ENCODE peak calls at places on chromosomes 5 and 9, in six cellular contexts. D, S, J, O, Q and M are unnamed samples. For H3K4me1, the result is how much of the 10 kb centered on the place peaks cover.

GRCh38 chr5:67301285-67301904 is 104.8 kb upstream of the CD180 start:
- DNase-seq in S (no peak), J (no peak), D (peak), O (peak), Q (no peak), M (no peak)

GRCh38 chr5:141846031-141846430 is 32.2 kb downstream of the PCDH1 start:
- DNase-seq in O (no peak), S (peak), D (no peak), J (peak), Q (no peak), M (no peak)

GRCh38 chr5:168327019-168327421 is 35.6 kb downstream of the WWC1 start:
- DNase-seq in J (no peak), Q (no peak), D (no peak), S (no peak), O (no peak), M (no peak)

GRCh38 chr5:122099060-122099790 is 21.2 kb upstream of the LOX start:
- DNase-seq in S (no peak), O (no peak), J (peak), Q (no peak), D (peak), M (no peak)

GRCh38 chr5:88785396-88786216 is 97.4 kb downstream of the MEF2C start:
- DNase-seq in S (peak), D (peak), J (no peak), Q (no peak), O (peak), M (no peak)

GRCh38 chr5:123367739-123368138 is 55.5 kb downstream of the CEP120 start:
- DNase-seq in J (no peak), S (peak), O (no peak), Q (no peak), D (peak), M (peak)

GRCh38 chr9:4549751-4550295 is 59.6 kb downstream of the SLC1A1 start:
- DNase-seq in Q (no peak), D (no peak), O (no peak), J (no peak), S (no peak), M (no peak)

GRCh38 chr5:58259685-58260152 is 200.2 kb downstream of the PLK2 start:
- DNase-seq in O (no peak), J (peak), D (peak), S (no peak), Q (no peak), M (no peak)

GRCh38 chr5:92559743-92560142 is 1021.3 kb downstream of the NR2F1-AS1 start:
- DNase-seq in O (no peak), D (peak), S (no peak), Q (no peak), J (peak), M (no peak)

GRCh38 chr9:2016411-2017208 is 1.5 kb downstream of the SMARCA2 start:
- DNase-seq in D (peak), Q (peak), S (peak), J (peak), O (peak), M (peak)

GRCh38 chr9:112705773-112706427 is 12.0 kb downstream of the INIP start:
- DNase-seq in J (peak), D (no peak), Q (no peak), O (no peak), S (peak), M (no peak)

GRCh38 chr9:82903503-82903902 is 159.4 kb downstream of the RASEF start:
- DNase-seq in J (no peak), D (no peak), O (no peak), S (no peak), Q (no peak), M (no peak)

GRCh38 chr9:78234810-78235209 is 1.1 kb upstream of the CEP78 start:
- DNase-seq in D (peak), O (no peak), Q (no peak), S (peak), J (no peak), M (no peak)

GRCh38 chr5:154358410-154359221 is 87.2 kb upstream of the SAP30L start:
- DNase-seq in S (no peak), O (no peak), D (no peak), J (no peak), Q (no peak), M (no peak)

GRCh38 chr5:53984987-53985386 is 325.4 kb downstream of the ARL15 start:
- DNase-seq in J (no peak), D (no peak), S (no peak), O (no peak), Q (no peak), M (no peak)

GRCh38 chr5:76709762-76710161 is 6.2 kb upstream of the F2R start:
- DNase-seq in O (no peak), J (no peak), S (no peak), Q (no peak), D (peak), M (no peak)

GRCh38 chr9:116477584-116478141 is 209.4 kb upstream of the TRIM32 start:
- DNase-seq in O (no peak), Q (no peak), J (no peak), D (no peak), S (no peak), M (no peak)

DNA sequence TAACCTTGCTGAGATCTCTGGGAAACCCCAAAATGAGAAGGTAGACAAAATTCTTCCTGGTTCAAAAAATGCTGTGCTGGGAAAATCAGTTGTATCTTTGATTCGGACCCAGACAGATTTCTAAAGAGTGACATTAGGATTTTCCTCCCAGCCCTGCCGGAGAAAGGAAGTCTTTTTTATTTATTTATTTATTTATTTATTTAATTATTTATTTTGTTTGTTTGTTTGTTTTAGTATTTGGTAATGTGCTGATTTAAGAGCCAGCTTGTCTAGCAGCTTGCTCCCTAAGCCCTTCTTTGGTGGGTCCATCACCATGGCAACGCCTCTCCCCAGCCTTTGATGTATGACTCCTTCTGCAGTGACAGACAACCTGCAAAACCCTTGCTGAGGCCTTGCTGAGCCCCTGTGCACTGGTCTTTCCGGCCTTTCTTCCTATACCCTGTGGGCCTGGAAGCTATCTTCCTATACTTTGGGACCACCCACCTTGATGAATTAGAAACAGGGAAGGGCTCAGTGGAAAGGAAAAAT is 60.6 kb upstream of the AFAP1L1 start:
- DNase-seq in S (peak), O (no peak), D (peak), J (peak), Q (no peak), M (no peak)
- H3K4me1 ChIP-seq in S (under half), O (under half), D (half or more), J (under half), Q (under half), M (under half)

GRCh38 chr5:14261856-14262611 is 118.9 kb downstream of the TRIO start:
- DNase-seq in O (no peak), S (no peak), D (no peak), J (no peak), Q (no peak), M (no peak)

GRCh38 chr5:14264605-14265316 is 121.6 kb downstream of the TRIO start:
- DNase-seq in S (peak), D (peak), O (peak), J (peak), Q (peak), M (peak)

GRCh38 chr5:14261237-14261636 is 118.1 kb downstream of the TRIO start:
- DNase-seq in O (no peak), S (peak), D (no peak), Q (no peak), J (no peak), M (peak)

GRCh38 chr5:14265574-14265973 is 122.4 kb downstream of the TRIO start:
- DNase-seq in S (no peak), O (no peak), Q (no peak), J (no peak), D (peak), M (no peak)

DNA sequence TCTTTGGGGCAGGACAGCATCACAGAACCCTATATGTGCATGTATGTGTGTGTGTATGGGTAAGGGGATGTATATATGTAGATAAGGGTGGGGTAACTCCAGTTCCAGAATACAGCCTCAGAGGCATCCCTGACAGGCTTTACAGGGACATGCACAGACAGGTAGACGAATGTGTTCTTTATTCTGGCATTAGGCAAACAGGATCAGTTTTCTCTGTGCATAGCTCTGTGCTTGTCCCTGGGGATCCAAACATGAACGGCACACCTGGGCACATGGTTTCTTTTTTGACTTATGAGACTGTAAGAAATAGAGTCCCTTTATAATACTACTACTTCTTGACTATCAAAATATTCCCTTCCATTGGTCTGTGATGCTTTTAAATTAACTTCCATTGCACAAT is 120.6 kb downstream of the TRIO start:
- DNase-seq in S (no peak), Q (no peak), O (no peak), D (no peak), J (no peak), M (peak)
- H3K4me1 ChIP-seq in S (half or more), Q (under half), O (under half), D (half or more), J (under half), M (half or more)

GRCh38 chr5:134570886-134571285 is 45.4 kb downstream of the JADE2 start:
- DNase-seq in J (no peak), O (no peak), S (no peak), Q (no peak), D (no peak), M (no peak)

GRCh38 chr5:134569758-134570364 is 44.4 kb downstream of the JADE2 start:
- DNase-seq in O (no peak), S (no peak), Q (no peak), D (no peak), J (no peak), M (no peak)

GRCh38 chr5:134568761-134569725 is 43.6 kb downstream of the JADE2 start:
- DNase-seq in O (peak), S (peak), D (no peak), Q (no peak), J (no peak), M (no peak)

GRCh38 chr5:134571703-134572405 is 46.4 kb downstream of the JADE2 start:
- DNase-seq in S (no peak), O (no peak), J (no peak), Q (no peak), D (no peak), M (no peak)

DNA sequence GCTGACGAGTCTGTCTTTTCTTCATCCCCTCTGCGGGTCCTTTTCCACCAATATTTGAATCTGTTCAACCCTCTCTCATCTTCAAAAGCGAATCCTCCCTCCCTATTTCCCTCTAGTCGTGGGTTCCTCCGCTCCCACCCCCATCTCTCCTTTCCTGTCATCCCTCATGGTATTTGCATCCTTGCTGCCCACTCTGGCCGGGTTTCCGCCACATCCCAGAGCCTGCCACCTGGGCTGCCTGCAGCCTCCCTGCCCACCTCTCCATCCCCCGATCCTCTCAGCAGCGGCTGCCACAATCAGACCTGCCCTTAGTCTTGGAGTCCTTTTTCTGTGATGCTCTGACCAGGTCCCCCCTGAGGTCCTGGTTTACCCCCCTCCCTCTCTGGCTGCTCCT is 44.9 kb downstream of the JADE2 start:
- DNase-seq in O (no peak), Q (no peak), J (no peak), D (no peak), S (no peak), M (no peak)
- H3K4me1 ChIP-seq in O (under half), Q (under half), J (under half), D (under half), S (under half), M (under half)

GRCh38 chr9:110126457-110126856 is 81.5 kb downstream of the C9orf152 start:
- DNase-seq in Q (no peak), O (no peak), D (no peak), J (no peak), S (no peak), M (peak)

GRCh38 chr9:110125207-110125751 is 82.7 kb downstream of the C9orf152 start:
- DNase-seq in O (peak), S (peak), Q (no peak), J (peak), D (peak), M (no peak)

GRCh38 chr9:110121170-110121569 is 86.8 kb downstream of the C9orf152 start:
- DNase-seq in D (no peak), S (no peak), O (no peak), Q (no peak), J (no peak), M (no peak)

GRCh38 chr9:110125763-110126351 is 82.1 kb downstream of the C9orf152 start:
- DNase-seq in J (no peak), O (no peak), D (no peak), S (no peak), Q (no peak), M (peak)

DNA sequence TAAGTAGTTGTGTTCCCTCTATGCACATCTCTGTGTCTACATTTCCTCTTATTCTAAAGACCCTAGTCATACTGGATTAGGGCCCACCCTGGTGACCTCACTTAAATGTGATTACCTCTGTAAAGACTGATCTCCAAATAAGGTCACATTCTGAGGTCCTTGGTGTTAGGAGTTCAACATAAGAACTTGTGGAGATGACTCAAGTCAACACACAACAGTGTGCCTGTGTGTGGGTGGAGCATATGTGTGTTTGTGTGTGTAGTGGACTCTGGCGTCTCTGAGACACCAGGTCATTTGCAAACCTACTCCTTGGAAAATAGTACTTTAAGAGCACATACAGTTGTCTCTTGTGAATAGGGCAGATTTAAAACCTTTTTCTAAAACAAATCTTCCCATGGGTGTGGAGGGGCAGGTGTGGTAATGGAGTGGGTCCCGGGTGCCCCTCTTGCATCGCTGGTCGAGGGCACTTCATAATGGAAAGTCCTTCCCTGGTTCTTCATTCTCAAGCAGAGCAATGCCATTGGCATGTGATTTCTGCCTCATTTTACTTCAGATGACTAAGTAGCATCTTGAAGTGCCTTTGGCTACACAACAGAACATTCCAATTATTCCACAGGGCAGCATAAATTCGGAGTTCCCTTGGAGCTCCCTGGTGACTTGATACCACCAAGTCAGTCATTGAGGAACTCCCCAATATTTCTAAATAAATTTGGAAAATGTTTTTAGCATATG is 84.4 kb downstream of the C9orf152 start:
- DNase-seq in J (no peak), D (no peak), O (no peak), Q (no peak), S (no peak), M (no peak)
- H3K4me1 ChIP-seq in J (under half), D (half or more), O (under half), Q (under half), S (under half), M (half or more)

DNA sequence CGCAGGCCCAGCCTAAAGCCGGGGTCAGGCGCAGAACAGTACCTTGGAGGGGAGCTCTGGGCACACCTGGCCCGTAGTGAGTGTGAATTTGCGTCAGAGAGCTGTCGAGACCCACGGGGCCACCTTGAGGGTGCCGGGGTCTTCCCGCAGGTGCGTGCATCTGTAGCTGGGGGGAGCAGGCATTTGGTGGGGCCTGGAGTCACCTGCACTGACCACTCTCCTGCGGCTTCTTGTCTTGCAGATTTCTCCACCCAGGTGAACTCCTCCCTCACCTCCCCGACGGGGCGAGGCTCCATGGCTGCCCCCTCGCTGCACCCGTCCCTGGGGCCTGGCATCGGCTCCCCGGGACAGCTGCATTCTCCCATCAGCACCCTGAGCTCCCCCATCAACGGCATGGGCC is 75.1 kb downstream of the RXRA start:
- DNase-seq in S (no peak), Q (no peak), J (no peak), D (no peak), O (no peak), M (no peak)
- H3K4me1 ChIP-seq in S (under half), Q (half or more), J (under half), D (under half), O (under half), M (under half)

GRCh38 chr5:138029501-138029900 is 3.4 kb downstream of the FAM13B start:
- DNase-seq in S (no peak), Q (no peak), O (no peak), D (no peak), J (no peak), M (no peak)
- H3K4me1 ChIP-seq in S (under half), Q (half or more), O (under half), D (under half), J (under half), M (under half)

GRCh38 chr9:95012902-95013301 is 286.4 kb downstream of the AOPEP start:
- DNase-seq in J (no peak), D (no peak), S (no peak), Q (no peak), O (no peak), M (no peak)
- H3K4me1 ChIP-seq in J (under half), D (under half), S (under half), Q (under half), O (under half), M (under half)

DNA sequence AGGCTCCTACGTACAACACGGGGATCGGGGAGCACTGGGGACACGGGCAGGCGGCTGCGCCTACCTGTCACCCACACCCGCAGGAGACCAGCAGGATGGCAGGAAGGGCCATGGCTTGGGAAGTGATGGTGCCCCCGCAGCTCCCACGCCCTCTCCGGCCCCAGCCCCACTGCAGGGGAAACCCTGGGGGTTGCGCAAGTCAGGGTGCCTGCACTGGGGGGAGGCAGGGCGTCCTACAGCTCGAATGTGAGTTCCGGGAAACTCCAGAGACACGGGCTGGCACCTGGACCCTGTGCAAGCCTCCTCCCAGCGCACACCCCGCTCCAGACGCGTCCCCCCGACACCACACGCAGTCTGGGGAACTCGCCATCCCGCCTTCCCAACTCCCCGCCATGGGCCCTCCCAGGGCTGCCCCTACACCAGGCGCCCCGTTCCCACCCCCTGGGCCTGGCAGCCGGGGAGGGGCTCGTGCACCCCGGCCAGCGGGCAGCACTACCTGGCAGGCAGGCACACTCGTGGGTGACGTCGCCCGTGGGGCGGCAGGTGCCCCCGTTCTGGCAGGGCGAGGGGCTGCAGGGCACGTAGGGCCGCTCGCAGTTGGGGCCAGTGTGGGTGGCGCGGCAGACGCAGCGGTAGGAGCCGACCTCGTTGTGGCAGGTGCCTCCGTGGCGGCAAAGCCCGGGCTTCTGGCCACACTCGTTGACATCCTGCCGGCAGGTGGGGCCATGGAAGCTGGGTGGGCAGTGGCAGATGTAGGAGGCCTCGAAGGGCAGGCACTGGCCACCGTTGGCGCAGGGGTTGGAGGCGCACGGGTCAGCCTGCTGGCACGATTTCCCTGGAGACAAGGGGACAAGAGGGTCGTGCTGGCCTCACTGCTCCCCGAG is 23.3 kb downstream of the NOTCH1 start:
- DNase-seq in Q (no peak), J (no peak), O (peak), D (no peak), S (no peak), M (no peak)
- H3K4me1 ChIP-seq in Q (under half), J (under half), O (half or more), D (under half), S (under half), M (under half)

GRCh38 chr9:16505159-16505558 is 365.3 kb downstream of the BNC2 start:
- DNase-seq in D (peak), O (no peak), J (no peak), S (no peak), Q (no peak), M (no peak)
- H3K4me1 ChIP-seq in D (under half), O (under half), J (under half), S (under half), Q (under half), M (under half)